ENCODE peak calls at places on chromosomes 1 and 21, in eight cellular contexts. T, G, N, Z, H, Q, W and C are unnamed samples.

GRCh38 chr1:178060789-178061556 is 32.9 kb upstream of the RASAL2 start:
- DNase-seq in T (no peak), G (no peak), N (no peak), Z (peak), H (no peak), Q (no peak), W (peak), C (no peak)

GRCh38 chr21:32624726-32625125 is 12.5 kb upstream of the CFAP298 start:
- DNase-seq in T (no peak), G (no peak), N (no peak), Z (peak), H (peak), Q (no peak), W (no peak), C (no peak)

GRCh38 chr1:211548321-211549091 is 30.5 kb downstream of the SLC30A1 start:
- DNase-seq in T (no peak), G (no peak), N (no peak), Z (no peak), H (no peak), Q (no peak), W (no peak), C (no peak)

GRCh38 chr1:26856181-26856580 is 6.8 kb upstream of the SFN start:
- DNase-seq in T (no peak), G (peak), N (no peak), Z (no peak), H (no peak), Q (no peak), W (no peak), C (no peak)

GRCh38 chr21:16913010-16913409 is 599.8 kb upstream of the CXADR start:
- DNase-seq in T (no peak), G (no peak), N (no peak), Z (no peak), H (no peak), Q (no peak), W (no peak), C (no peak)

GRCh38 chr1:39525366-39526165 is 34.1 kb downstream of the BMP8A start:
- DNase-seq in T (peak), G (no peak), N (no peak), Z (no peak), H (peak), Q (no peak), W (no peak), C (no peak)

GRCh38 chr21:44710756-44711326 is 531 bp downstream of the TSPEAR start:
- DNase-seq in T (peak), G (no peak), N (no peak), Z (no peak), H (no peak), Q (peak), W (no peak), C (peak)

GRCh38 chr1:111227875-111228747 is 598 bp downstream of the CHI3L2 start:
- DNase-seq in T (no peak), G (peak), N (no peak), Z (peak), H (no peak), Q (no peak), W (peak), C (no peak)

GRCh38 chr1:33602271-33602670 is 129.8 kb downstream of the ZSCAN20 start:
- DNase-seq in T (no peak), G (no peak), N (no peak), Z (no peak), H (no peak), Q (no peak), W (no peak), C (no peak)

GRCh38 chr1:170776147-170776734 is 112.3 kb downstream of the PRRX1 start:
- DNase-seq in T (no peak), G (no peak), N (no peak), Z (no peak), H (no peak), Q (no peak), W (no peak), C (no peak)

GRCh38 chr21:26199471-26199870 is 28.9 kb upstream of the APP start:
- DNase-seq in T (no peak), G (no peak), N (no peak), Z (peak), H (no peak), Q (no peak), W (peak), C (peak)

GRCh38 chr1:87132664-87133000 is 196.0 kb upstream of the LMO4 start:
- DNase-seq in T (no peak), G (no peak), N (no peak), Z (no peak), H (no peak), Q (no peak), W (no peak), C (no peak)

GRCh38 chr21:31235671-31236450 is 108.2 kb downstream of the TIAM1 start:
- DNase-seq in T (no peak), G (peak), N (no peak), Z (no peak), H (no peak), Q (peak), W (peak), C (no peak)